ENCODE peak calls at places on chromosomes 4 and X, in nine cellular contexts. I is GM10248, M is Peyer's patch, Q is activated B cell treated with CpG ODN at 0.5 μM for 24 hours, D is GM13976, Y is A549, K is HFFc6, R is ascending aorta, X is right atrium auricular region. U is an unnamed sample.

GRCh38 chr4:183074288-183074990 is 24.6 kb upstream of the WWC2 start:
- DNase-seq in Y (no peak), D (no peak), R (no peak), Q (no peak), I (no peak), K (peak), X (no peak), M (no peak), U (no peak)

GRCh38 chr4:7828926-7829325 is 110.7 kb downstream of the AFAP1 start:
- DNase-seq in Y (no peak), D (no peak), K (no peak), M (no peak), X (no peak), R (no peak), I (no peak), Q (no peak), U (no peak)

GRCh38 chrX:119425050-119425449 is 25.9 kb downstream of the SLC25A43 start:
- DNase-seq in I (no peak), R (no peak), Y (no peak), K (no peak), M (no peak), Q (no peak), X (no peak), D (no peak), U (no peak)

GRCh38 chrX:148878371-148878770 is 378.0 kb downstream of the AFF2 start:
- DNase-seq in K (no peak), M (no peak), I (no peak), D (no peak), R (no peak), Q (no peak), Y (no peak), X (no peak), U (no peak)

GRCh38 chr4:6956434-6957147 is 47.0 kb downstream of the TBC1D14 start:
- DNase-seq in M (no peak), K (no peak), R (peak), Q (no peak), I (no peak), X (no peak), D (no peak), Y (no peak), U (no peak)

GRCh38 chrX:101171883-101172400 is 47.6 kb upstream of the DRP2 start:
- DNase-seq in M (no peak), Q (no peak), K (no peak), R (no peak), D (no peak), I (no peak), Y (no peak), X (no peak), U (no peak)

GRCh38 chrX:21993265-21993664 is 38.9 kb upstream of the PHEX start:
- DNase-seq in K (no peak), M (no peak), Q (peak), R (no peak), D (peak), I (peak), Y (no peak), X (no peak), U (no peak)

GRCh38 chrX:19599253-19599652 is 83.9 kb upstream of the MAP3K15 start:
- DNase-seq in Q (no peak), K (no peak), X (no peak), M (no peak), Y (no peak), R (no peak), I (no peak), D (no peak), U (no peak)

GRCh38 chrX:40169193-40170086 is 71.7 kb upstream of the BCOR start:
- DNase-seq in X (no peak), Q (peak), K (no peak), M (no peak), D (peak), I (peak), R (peak), Y (peak), U (no peak)
- TF ChIP-seq CTCF in X (no peak), Q (no peak), K (peak), M (peak), D (peak), I (peak), R (no peak), Y (peak), U (peak)

GRCh38 chr4:103204114-103204513 is 6.0 kb upstream of the CENPE start:
- DNase-seq in R (no peak), Q (no peak), Y (no peak), I (no peak), K (peak), D (no peak), X (no peak), M (no peak), U (no peak)
- TF ChIP-seq CTCF in R (no peak), Q (no peak), Y (peak), I (peak), K (peak), D (no peak), X (no peak), M (no peak), U (peak)

DNA sequence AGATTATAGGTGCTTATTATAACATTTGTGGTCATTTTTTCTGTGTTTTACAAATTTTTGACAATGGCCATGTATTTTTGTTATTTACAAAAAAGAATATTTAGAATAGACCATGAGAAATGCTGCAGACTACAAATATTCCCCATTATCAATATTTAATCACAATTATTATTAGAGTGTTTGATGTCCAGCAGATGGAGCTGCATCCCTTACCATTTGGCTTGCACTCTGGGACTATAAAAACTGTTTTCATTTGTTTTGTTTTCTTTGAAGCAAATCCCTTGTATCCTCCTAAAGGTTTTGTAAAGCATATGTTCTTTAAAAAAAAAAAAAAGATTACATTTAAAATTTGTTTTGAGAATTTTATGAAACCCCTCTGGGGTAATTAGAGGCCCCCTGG is 85.6 kb upstream of the CXorf66 start:
- DNase-seq in I (no peak), M (no peak), X (no peak), R (no peak), Y (no peak), D (no peak), Q (no peak), K (no peak), U (no peak)
- TF ChIP-seq CTCF in I (peak), M (no peak), X (no peak), R (no peak), Y (peak), D (no peak), Q (no peak), K (peak), U (peak)

DNA sequence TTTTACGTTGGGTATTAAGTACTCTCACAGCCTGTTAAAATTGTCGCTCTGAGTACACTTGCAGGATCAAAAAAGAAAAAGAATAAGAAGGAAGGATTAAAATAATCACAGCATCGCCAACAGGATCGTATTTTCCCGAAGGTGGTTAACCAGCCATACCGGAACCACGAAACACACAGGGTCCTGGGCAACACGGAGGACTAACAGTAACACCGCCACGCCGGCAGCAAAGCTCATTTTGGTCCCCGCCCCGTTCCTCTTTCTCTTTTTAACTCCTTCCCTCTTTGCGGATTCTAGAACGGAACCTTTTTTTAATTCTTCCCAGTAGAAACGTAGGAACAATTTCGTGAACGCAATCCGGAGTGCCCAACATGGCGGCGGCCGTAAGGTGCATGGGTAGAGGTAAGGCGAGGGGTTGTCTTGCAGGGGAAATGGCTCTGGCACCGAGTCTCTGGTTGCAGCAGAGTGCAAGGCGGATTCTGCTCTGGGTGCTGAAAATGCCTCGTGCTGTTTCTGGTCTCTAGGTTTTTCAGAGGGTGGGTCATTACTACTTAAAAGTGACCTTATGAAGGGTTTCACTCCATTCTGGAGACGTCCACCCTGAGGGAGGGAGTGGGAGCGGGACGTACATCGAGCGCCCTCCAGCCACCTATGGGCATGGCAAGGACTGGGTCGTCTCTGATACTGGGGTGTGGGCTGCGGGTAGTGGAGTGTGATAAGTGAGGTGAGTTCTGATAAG is at the start of gene MRPL1:
- DNase-seq in Q (peak), D (peak), M (peak), I (peak), Y (peak), X (peak), K (peak), R (peak), U (peak)
- TF ChIP-seq CTCF in Q (no peak), D (peak), M (peak), I (peak), Y (no peak), X (no peak), K (peak), R (no peak), U (peak)

GRCh38 chr4:32136081-32136787 is 1416.1 kb downstream of the PCDH7 start:
- DNase-seq in I (no peak), D (no peak), X (no peak), Q (no peak), R (no peak), Y (no peak), M (no peak), K (no peak), U (no peak)
- TF ChIP-seq CTCF in I (no peak), D (no peak), X (no peak), Q (no peak), R (no peak), Y (no peak), M (no peak), K (no peak), U (peak)

GRCh38 chr4:37066149-37066548 is 178.4 kb upstream of the NWD2 start:
- DNase-seq in Q (no peak), I (no peak), D (no peak), M (no peak), Y (no peak), R (no peak), K (no peak), X (no peak), U (no peak)

GRCh38 chr4:37073226-37073840 is 171.2 kb upstream of the NWD2 start:
- DNase-seq in M (no peak), R (no peak), I (no peak), Y (no peak), Q (no peak), X (no peak), K (no peak), D (no peak), U (no peak)

GRCh38 chr4:37068580-37068979 is 176.0 kb upstream of the NWD2 start:
- DNase-seq in M (no peak), I (no peak), R (no peak), D (no peak), Y (peak), Q (no peak), K (no peak), X (no peak), U (no peak)
- TF ChIP-seq CTCF in M (no peak), I (peak), R (no peak), D (peak), Y (no peak), Q (no peak), K (no peak), X (no peak), U (peak)

DNA sequence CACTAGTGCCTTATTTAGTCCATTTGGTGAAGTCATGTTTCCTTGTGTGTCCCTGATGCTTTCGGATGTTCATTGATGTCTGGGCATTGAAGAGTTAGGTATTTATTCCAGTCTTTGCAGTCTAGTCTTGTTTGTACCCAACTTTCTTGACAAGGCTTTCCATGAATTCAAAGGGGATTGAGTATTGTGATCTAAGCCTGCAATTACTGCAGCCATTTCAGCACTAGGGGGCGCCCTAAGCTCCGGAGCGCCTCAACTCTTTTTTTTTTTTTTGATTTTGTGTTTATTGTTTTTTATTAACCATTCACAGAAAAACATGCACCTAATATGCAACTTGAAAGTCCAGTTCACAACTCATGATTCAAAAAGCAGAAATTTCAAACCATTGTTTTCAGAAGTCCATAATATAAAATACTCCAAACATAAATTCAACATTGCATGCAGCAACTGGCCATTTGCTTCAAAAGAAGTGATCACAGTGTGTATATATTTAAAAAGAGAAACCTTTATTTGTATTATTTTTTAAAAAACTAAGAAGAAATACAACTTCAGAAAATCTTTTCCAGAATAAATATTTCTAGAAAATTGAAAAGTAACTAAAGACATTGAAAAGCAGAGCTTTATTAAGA is 59.2 kb downstream of the PTPN13 start:
- DNase-seq in Y (no peak), M (no peak), D (no peak), X (no peak), R (no peak), I (no peak), K (no peak), Q (no peak), U (no peak)
- TF ChIP-seq CTCF in Y (peak), M (peak), D (peak), X (no peak), R (no peak), I (no peak), K (peak), Q (no peak), U (peak)

DNA sequence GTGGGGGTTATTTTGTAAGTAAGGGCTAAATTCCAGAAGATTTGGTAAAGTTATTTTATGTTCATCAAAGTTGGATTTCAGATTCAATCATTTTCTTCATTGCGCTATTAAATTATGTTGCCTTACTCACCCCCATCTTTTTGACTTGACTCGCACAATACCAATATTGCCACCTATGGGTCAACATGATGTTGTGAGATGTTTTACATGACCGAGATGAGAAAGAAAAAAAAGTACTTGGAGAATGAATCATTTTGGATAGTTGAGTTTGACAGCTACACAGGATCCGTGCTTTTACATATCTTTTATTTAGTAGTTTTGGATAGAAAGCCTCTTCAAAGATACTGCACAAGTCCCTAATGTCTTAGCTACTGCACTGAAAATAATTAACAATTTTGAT is 224.2 kb upstream of the EMCN start:
- DNase-seq in D (no peak), Q (no peak), Y (peak), I (no peak), K (peak), M (no peak), R (no peak), X (no peak), U (no peak)
- TF ChIP-seq CTCF in D (peak), Q (no peak), Y (peak), I (no peak), K (peak), M (peak), R (no peak), X (no peak), U (peak)

GRCh38 chrX:104567506-104567905 is 1.5 kb downstream of the IL1RAPL2 start:
- DNase-seq in D (no peak), M (no peak), I (no peak), X (no peak), K (no peak), R (no peak), Q (no peak), Y (no peak), U (no peak)

GRCh38 chrX:104566921-104567501 is 1.0 kb downstream of the IL1RAPL2 start:
- DNase-seq in Y (no peak), X (no peak), K (no peak), M (no peak), R (no peak), D (no peak), Q (no peak), I (no peak), U (no peak)

GRCh38 chrX:104564921-104565703 is 887 bp upstream of the IL1RAPL2 start:
- DNase-seq in R (no peak), M (no peak), Y (no peak), I (no peak), Q (no peak), K (no peak), D (no peak), X (no peak), U (no peak)

GRCh38 chrX:104564335-104564734 is 1.7 kb upstream of the IL1RAPL2 start:
- DNase-seq in R (no peak), I (no peak), K (no peak), Q (no peak), M (no peak), X (no peak), Y (no peak), D (no peak), U (no peak)

DNA sequence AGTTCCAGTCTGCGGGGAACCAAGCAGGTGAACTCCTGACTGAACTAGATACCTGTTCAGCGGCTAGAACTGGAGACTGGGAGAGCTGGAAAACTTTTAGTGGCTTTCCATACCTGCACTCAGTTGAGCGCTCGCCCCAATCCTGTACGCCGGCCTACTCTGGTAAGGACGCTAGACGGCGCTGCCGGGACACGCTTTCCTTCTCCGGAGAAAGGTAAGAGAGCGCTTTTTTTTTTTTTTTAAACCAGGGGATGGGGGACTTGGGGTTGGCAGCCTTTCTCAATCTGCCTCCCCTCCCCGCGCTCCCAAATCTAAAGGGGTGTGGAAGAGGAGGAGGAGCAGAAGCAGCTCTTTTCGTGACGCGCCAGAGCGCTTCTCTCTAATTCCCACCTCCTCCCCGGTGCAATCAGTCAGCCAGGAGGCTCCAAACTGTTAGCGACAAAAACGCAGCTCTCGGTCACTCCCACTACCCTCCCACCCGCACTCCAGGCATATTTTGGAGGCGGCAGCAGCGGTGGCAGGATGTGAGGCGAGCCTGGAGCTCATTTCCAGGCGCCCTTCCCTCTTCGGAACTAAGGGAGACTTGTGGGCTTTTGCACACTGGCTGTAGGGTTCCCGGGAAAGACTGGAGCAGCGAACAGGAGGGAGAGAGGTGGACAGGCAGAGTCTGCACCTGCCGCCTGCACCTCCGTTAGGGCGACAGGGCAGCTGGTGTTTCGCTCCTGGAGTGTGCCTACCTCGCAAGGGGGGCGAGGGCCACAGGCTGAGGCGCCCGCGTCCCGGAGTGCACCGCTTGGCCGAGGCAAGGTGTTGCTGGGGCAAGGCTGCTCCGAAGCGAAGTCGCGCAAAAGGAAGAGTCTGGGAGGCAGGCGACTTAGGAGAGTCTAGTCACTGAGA is at the start of gene IL1RAPL2:
- DNase-seq in Y (peak), I (no peak), K (no peak), R (no peak), D (peak), M (no peak), X (no peak), Q (no peak), U (peak)
- TF ChIP-seq CTCF in Y (peak), I (no peak), K (peak), R (no peak), D (peak), M (peak), X (no peak), Q (no peak), U (peak)

DNA sequence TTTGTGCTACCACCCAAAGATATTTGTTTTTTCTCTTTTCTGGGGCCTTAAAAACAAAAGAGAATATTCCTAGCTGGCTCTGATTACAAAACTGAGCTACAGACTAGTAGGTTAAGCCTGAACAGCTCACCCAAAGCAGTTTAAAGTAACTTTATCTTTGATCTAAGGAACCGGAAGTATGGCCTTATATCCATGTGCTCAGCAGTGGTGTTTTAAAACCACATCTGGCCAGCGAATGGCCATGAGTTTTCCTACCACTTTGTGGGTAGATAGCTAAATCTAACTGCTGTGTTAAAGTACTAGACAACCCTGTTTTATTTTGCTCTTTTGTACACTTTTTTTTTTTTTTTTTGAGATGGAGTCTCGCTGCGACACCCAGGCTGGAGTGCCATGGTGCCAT is 24.6 kb downstream of the ADGRG4 start:
- DNase-seq in K (no peak), R (no peak), Y (no peak), X (no peak), D (no peak), Q (no peak), M (no peak), I (no peak), U (no peak)
- TF ChIP-seq CTCF in K (no peak), R (no peak), Y (no peak), X (no peak), D (no peak), Q (no peak), M (no peak), I (no peak), U (no peak)

U was measured in type B pancreatic cell.